ENCODE peak calls at places on chromosome 7, in seven cellular contexts. E is nephron progenitor cell, Y is transverse colon, J is endodermal cell, G is psoas muscle, R is right lobe of liver, C is GM13977. P is an unnamed sample.

GRCh38 chr7:64619705-64620104 is 46.2 kb upstream of the ZNF107 start:
- DNase-seq in E (peak; percentile 2), Y (no peak), J (no peak), G (no peak), R (no peak), C (no peak), P (no peak)

GRCh38 chr7:47451851-47452205 is 130.1 kb downstream of the TNS3 start:
- DNase-seq in E (no peak), Y (no peak), J (no peak), G (no peak), R (no peak), C (no peak), P (no peak)

GRCh38 chr7:47888371-47889265 is 59.6 kb downstream of the PKD1L1 start:
- DNase-seq in E (no peak), Y (no peak), J (no peak), G (no peak), R (no peak), C (no peak), P (no peak)

GRCh38 chr7:12550956-12551355 is 19.6 kb upstream of the SCIN start:
- DNase-seq in E (no peak), Y (no peak), J (no peak), G (no peak), R (no peak), C (no peak), P (no peak)

GRCh38 chr7:102992820-102993531 is 80.2 kb downstream of the LRRC17 start:
- DNase-seq in E (no peak), Y (no peak), J (no peak), G (no peak), R (no peak), C (no peak), P (no peak)

GRCh38 chr7:27616914-27617548 is 45.7 kb downstream of the HIBADH start:
- DNase-seq in E (no peak), Y (no peak), J (no peak), G (no peak), R (no peak), C (no peak), P (no peak)

GRCh38 chr7:72098812-72099211 is 313.3 kb downstream of the CALN1 start:
- DNase-seq in E (peak; percentile 19), Y (no peak), J (peak; percentile 35), G (no peak), R (no peak), C (no peak), P (no peak)

GRCh38 chr7:45384499-45384898 is 189.7 kb upstream of the ADCY1 start:
- DNase-seq in E (no peak), Y (no peak), J (no peak), G (no peak), R (no peak), C (no peak), P (no peak)

GRCh38 chr7:98249106-98249505 is 2.9 kb downstream of the TECPR1 start:
- DNase-seq in E (no peak), Y (no peak), J (no peak), G (no peak), R (no peak), C (peak; percentile 10), P (no peak)

GRCh38 chr7:152989889-152990380 is 230.4 kb downstream of the ACTR3B start:
- DNase-seq in E (peak; percentile 5), Y (no peak), J (peak; percentile 70), G (no peak), R (no peak), C (no peak), P (peak; percentile 81)

GRCh38 chr7:47710201-47710935 is 128.5 kb upstream of the TNS3 start:
- DNase-seq in E (no peak), Y (no peak), J (no peak), G (no peak), R (no peak), C (no peak), P (no peak)

GRCh38 chr7:157721468-157722136 is 384.8 kb downstream of the DNAJB6 start:
- DNase-seq in E (no peak), Y (no peak), J (no peak), G (no peak), R (no peak), C (no peak), P (no peak)

GRCh38 chr7:19958309-19958896 is 185.0 kb upstream of the TMEM196 start:
- DNase-seq in E (no peak), Y (no peak), J (no peak), G (no peak), R (no peak), C (no peak), P (no peak)

GRCh38 chr7:31102151-31102972 is 50.3 kb downstream of the ADCYAP1R1 start:
- DNase-seq in E (no peak), Y (no peak), J (peak; percentile 38), G (no peak), R (no peak), C (no peak), P (no peak)

GRCh38 chr7:92840309-92840708 is 3.9 kb upstream of the CDK6 start:
- DNase-seq in E (no peak), Y (no peak), J (no peak), G (no peak), R (no peak), C (no peak), P (peak; percentile 28)

GRCh38 chr7:158738841-158739240 is 34.2 kb upstream of the NCAPG2 start:
- DNase-seq in E (no peak), Y (no peak), J (no peak), G (no peak), R (no peak), C (no peak), P (no peak)

GRCh38 chr7:158742065-158742821 is 37.6 kb upstream of the NCAPG2 start:
- DNase-seq in E (no peak), Y (no peak), J (no peak), G (no peak), R (no peak), C (no peak), P (no peak)

GRCh38 chr7:158741294-158741666 is 36.7 kb upstream of the NCAPG2 start:
- DNase-seq in E (no peak), Y (no peak), J (no peak), G (no peak), R (no peak), C (no peak), P (no peak)

GRCh38 chr7:158740657-158741293 is 36.2 kb upstream of the NCAPG2 start:
- DNase-seq in E (no peak), Y (no peak), J (no peak), G (no peak), R (no peak), C (no peak), P (no peak)

GRCh38 chr7:158740013-158740656 is 35.5 kb upstream of the NCAPG2 start:
- DNase-seq in E (no peak), Y (peak; percentile 17), J (no peak), G (no peak), R (no peak), C (no peak), P (no peak)
- TF ChIP-seq CTCF in E (no peak), Y (no peak), J (no peak), G (no peak), R (no peak), C (no peak), P (no peak)

GRCh38 chr7:50757703-50758390 is 24.8 kb downstream of the GRB10 start:
- DNase-seq in E (no peak), Y (no peak), J (no peak), G (no peak), R (no peak), C (no peak), P (no peak)
- TF ChIP-seq CTCF in E (no peak), Y (no peak), J (no peak), G (no peak), R (no peak), C (no peak), P (no peak)

GRCh38 chr7:33339074-33339805 is 209.9 kb downstream of the BBS9 start:
- DNase-seq in E (no peak), Y (no peak), J (no peak), G (no peak), R (no peak), C (no peak), P (no peak)

GRCh38 chr7:33336820-33337219 is 207.5 kb downstream of the BBS9 start:
- DNase-seq in E (no peak), Y (no peak), J (no peak), G (no peak), R (no peak), C (no peak), P (no peak)

DNA sequence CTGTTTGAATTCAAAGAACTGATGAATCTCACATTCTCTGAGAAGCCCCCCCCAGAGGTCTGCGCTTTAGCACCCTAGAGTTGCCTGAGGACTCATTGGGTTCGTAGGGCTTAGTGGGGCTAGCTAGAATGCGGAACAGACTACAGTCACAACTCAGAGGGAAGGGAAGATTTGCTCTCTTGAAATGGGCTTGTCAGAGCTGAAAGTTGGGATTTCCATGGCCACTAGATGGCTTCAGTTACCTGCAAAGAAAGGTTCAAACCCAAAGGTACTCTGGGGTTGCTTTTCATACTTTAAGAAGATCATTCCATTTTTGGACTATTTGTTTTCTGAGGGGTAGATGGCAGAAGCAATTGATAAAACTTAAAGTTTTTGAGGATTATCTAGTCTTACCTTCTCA is 205.0 kb downstream of the BBS9 start:
- DNase-seq in E (no peak), Y (no peak), J (peak; percentile 72), G (no peak), R (no peak), C (peak; percentile 9), P (peak; percentile 53)
- TF ChIP-seq CTCF in E (peak; percentile 46), Y (peak; percentile 13), J (peak; percentile 82), G (peak; percentile 21), R (peak; percentile 49), C (peak; percentile 49), P (peak; percentile 64)

GRCh38 chr7:129780257-129781127 is 169.0 kb downstream of the NRF1 start:
- DNase-seq in E (peak; percentile 78), Y (peak; percentile 91), J (peak; percentile 98), G (peak; percentile 73), R (no peak), C (no peak), P (peak; percentile 71)

GRCh38 chr7:129777195-129777844 is 165.8 kb downstream of the NRF1 start:
- DNase-seq in E (no peak), Y (no peak), J (peak; percentile 82), G (no peak), R (no peak), C (no peak), P (peak; percentile 38)

GRCh38 chr7:129779602-129780256 is 168.2 kb downstream of the NRF1 start:
- DNase-seq in E (peak; percentile 79), Y (peak; percentile 49), J (no peak), G (no peak), R (no peak), C (peak; percentile 88), P (peak; percentile 85)

GRCh38 chr7:129777993-129778769 is 166.7 kb downstream of the NRF1 start:
- DNase-seq in E (peak; percentile 39), Y (no peak), J (peak; percentile 73), G (no peak), R (no peak), C (no peak), P (peak; percentile 54)

DNA sequence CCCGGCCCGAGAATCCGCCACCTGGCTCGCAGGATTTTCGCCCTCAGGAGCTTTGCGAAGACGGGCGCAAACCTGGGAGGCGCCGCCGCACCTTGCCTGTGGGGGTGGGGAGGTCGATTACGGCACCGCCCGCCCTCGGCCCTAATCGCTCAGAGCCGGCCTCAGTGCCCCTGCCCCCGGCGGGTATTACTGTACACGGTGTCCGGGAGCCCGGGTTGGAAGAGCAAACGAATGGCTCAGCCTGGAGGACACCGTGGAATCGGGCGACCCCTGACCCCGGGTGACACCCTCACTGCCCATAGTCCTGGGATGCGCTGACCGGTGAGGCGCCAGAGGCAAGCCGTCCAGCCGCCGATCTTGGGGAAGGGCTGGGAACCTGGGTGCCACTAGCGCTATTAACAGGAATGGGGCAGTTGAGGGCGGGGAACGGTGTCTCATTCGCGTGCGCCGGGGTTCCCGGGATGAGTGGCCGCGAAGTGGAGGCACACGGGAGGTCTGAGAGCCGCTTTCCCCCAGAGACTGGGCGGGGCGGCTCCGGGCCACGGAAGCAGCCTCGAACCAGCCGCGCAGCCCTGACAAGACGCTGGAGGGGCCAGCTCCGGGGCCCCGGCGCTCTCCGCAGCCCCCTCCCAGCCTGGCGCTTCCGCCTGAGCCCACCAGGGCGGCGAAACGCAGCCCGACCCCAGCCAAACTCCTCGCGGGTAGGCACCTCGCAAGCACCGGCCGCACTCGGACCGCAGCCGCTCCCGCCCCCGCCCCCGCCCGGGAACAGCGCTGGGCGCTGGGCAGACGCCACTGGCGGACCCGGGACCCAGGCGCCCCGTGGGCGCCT is 167.5 kb downstream of the NRF1 start:
- DNase-seq in E (peak; percentile 48), Y (no peak), J (peak; percentile 77), G (no peak), R (no peak), C (peak; percentile 64), P (peak; percentile 47)
- TF ChIP-seq CTCF in E (peak; percentile 20), Y (no peak), J (peak; percentile 68), G (peak; percentile 9), R (no peak), C (peak; percentile 13), P (peak; percentile 43)